ENCODE peak calls at places on chromosome 17, in five cellular contexts. V is tibial artery, T is neural progenitor cell, S is progenitor cell of endocrine pancreas, G is transverse colon. H is an unnamed sample.

GRCh38 chr17:77666881-77667395 is 291.6 kb upstream of the TNRC6C start:
- DNase-seq in V (no peak), T (no peak), S (no peak), G (peak), H (peak)

GRCh38 chr17:12995106-12995895 is 22.5 kb downstream of the ELAC2 start:
- DNase-seq in V (peak), T (no peak), S (no peak), G (no peak), H (no peak)

GRCh38 chr17:79438045-79438444 is 172.8 kb downstream of the RBFOX3 start:
- DNase-seq in V (no peak), T (no peak), S (no peak), G (no peak), H (no peak)

GRCh38 chr17:40567377-40567776 is 2.1 kb upstream of the CCR7 start:
- DNase-seq in V (no peak), T (no peak), S (no peak), G (no peak), H (no peak)

GRCh38 chr17:34107019-34107418 is 148.1 kb upstream of the CCL2 start:
- DNase-seq in V (no peak), T (no peak), S (no peak), G (no peak), H (no peak)

GRCh38 chr17:81131486-81132196 is 33.7 kb upstream of the PVALEF start:
- DNase-seq in V (no peak), T (no peak), S (no peak), G (peak), H (no peak)

GRCh38 chr17:17499402-17500145 is 3.4 kb upstream of the RASD1 start:
- DNase-seq in V (no peak), T (no peak), S (no peak), G (no peak), H (no peak)

GRCh38 chr17:45102856-45103255 is 29.5 kb downstream of the PLCD3 start:
- DNase-seq in V (no peak), T (no peak), S (no peak), G (no peak), H (no peak)

GRCh38 chr17:27804113-27804512 is 3.8 kb upstream of the NOS2 start:
- DNase-seq in V (no peak), T (peak), S (no peak), G (no peak), H (no peak)

GRCh38 chr17:81550830-81551457 is 1.2 kb downstream of the FAAP100 start:
- DNase-seq in V (peak), T (no peak), S (no peak), G (no peak), H (no peak)

DNA sequence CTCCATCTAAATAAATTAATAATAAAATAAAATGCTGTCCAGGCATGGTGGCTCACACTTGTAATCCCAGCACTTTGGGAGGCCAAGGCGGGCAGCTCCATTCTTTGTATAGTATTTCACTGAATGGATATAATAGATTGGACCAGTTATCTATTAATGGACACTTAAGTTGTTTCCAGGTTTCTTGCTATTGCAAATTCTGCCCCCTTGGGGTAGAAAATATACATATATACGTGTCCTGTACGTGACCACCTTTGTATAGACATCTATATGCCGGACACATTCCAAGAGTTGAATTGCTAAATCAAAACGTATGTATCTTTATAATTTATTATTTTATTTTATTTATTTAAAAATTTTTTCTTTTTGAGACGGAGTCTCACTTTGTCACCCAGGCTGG is 3.9 kb upstream of the EXOC7 start:
- DNase-seq in V (no peak), T (peak), S (no peak), G (no peak), H (no peak)
- TF ChIP-seq CTCF in V (no peak), T (peak), S (peak), G (no peak), H (peak)

GRCh38 chr17:32783602-32784001 is 93.3 kb downstream of the MYO1D start:
- DNase-seq in V (no peak), T (peak), S (no peak), G (no peak), H (no peak)

GRCh38 chr17:32777922-32778321 is 99.0 kb downstream of the MYO1D start:
- DNase-seq in V (no peak), T (no peak), S (no peak), G (no peak), H (no peak)

GRCh38 chr17:32784113-32784512 is 92.8 kb downstream of the MYO1D start:
- DNase-seq in V (no peak), T (no peak), S (no peak), G (no peak), H (no peak)

GRCh38 chr17:32777436-32777835 is 99.5 kb downstream of the MYO1D start:
- DNase-seq in V (no peak), T (no peak), S (no peak), G (no peak), H (no peak)

DNA sequence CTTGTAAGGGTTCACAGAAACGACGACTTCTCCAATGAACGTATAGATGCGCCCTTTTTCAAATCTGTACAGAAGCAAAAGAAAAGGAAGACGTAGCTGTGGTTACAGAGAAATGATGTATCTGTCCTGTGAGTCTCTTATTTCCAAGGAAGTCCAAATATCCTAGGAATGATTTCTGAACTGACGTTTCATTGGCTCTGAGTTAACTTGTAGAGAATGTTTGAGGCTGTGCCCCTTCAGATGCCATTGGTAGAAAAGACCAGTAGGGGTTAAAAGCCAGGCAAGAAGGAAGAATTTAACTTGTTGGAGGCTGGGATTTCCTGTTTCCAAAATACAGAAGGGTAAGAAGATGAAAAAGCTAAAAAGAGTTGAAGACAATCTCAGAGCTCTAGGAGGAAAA is 96.2 kb downstream of the MYO1D start:
- DNase-seq in V (no peak), T (no peak), S (no peak), G (no peak), H (no peak)
- TF ChIP-seq CTCF in V (no peak), T (no peak), S (no peak), G (no peak), H (no peak)

GRCh38 chr17:563646-564045 is 151.0 kb downstream of the VPS53 start:
- DNase-seq in V (no peak), T (no peak), S (no peak), G (no peak), H (no peak)

GRCh38 chr17:561118-561517 is 153.5 kb downstream of the VPS53 start:
- DNase-seq in V (no peak), T (no peak), S (no peak), G (no peak), H (no peak)

GRCh38 chr17:562174-562573 is 152.5 kb downstream of the VPS53 start:
- DNase-seq in V (no peak), T (no peak), S (no peak), G (no peak), H (no peak)

GRCh38 chr17:564526-564925 is 150.1 kb downstream of the VPS53 start:
- DNase-seq in V (no peak), T (no peak), S (no peak), G (no peak), H (no peak)

DNA sequence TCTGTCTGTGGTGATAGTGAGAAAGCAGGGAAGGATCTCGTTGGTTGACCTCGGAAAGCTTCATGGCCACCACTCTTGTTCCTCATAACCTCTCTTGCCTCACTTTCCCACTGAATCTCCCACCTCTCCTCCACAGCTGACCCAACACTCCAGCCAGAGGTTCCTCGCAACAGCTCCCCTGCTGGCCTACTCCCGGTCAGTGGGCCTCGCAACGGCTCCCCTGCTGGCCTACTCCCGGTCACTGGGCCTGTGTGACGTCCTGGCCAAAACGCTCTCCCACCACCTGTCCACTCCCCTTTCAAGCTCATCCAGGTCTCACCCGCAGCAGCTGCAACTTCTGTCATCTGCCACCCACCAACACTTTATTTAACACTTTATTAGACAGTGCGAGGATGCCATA is 149.1 kb downstream of the VPS53 start:
- DNase-seq in V (no peak), T (no peak), S (no peak), G (no peak), H (no peak)
- TF ChIP-seq CTCF in V (no peak), T (peak), S (peak), G (no peak), H (no peak)

GRCh38 chr17:50181601-50182345 is 16.0 kb downstream of the SGCA start:
- DNase-seq in V (no peak), T (no peak), S (no peak), G (no peak), H (no peak)
- TF ChIP-seq CTCF in V (no peak), T (no peak), S (no peak), G (no peak), H (no peak)

GRCh38 chr17:50541402-50541915 is 5.5 kb upstream of the SPATA20 start:
- DNase-seq in V (no peak), T (no peak), S (no peak), G (no peak), H (no peak)
- TF ChIP-seq CTCF in V (no peak), T (no peak), S (no peak), G (no peak), H (no peak)

DNA sequence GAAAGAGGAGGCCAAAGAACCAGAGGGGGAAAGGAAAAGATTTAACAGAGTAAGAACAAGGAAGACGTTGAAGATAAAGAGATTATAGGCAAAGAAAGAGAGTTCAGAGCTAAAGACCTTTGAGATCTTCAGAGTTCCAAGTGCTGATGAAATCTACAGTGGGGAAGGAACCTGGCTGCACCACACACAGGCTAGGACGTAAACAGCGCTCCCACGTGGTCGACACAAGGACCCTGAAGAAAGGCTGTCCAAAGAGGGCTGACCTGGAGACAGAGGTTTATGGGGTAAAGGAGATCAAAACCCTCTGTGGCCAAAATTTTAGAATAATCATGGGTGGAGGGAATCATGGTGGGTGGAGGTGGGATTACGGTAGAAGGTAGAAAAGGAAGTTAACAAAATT is 121.6 kb downstream of the PMP22 start:
- DNase-seq in V (no peak), T (no peak), S (no peak), G (no peak), H (no peak)
- TF ChIP-seq CTCF in V (no peak), T (no peak), S (no peak), G (no peak), H (no peak)

DNA sequence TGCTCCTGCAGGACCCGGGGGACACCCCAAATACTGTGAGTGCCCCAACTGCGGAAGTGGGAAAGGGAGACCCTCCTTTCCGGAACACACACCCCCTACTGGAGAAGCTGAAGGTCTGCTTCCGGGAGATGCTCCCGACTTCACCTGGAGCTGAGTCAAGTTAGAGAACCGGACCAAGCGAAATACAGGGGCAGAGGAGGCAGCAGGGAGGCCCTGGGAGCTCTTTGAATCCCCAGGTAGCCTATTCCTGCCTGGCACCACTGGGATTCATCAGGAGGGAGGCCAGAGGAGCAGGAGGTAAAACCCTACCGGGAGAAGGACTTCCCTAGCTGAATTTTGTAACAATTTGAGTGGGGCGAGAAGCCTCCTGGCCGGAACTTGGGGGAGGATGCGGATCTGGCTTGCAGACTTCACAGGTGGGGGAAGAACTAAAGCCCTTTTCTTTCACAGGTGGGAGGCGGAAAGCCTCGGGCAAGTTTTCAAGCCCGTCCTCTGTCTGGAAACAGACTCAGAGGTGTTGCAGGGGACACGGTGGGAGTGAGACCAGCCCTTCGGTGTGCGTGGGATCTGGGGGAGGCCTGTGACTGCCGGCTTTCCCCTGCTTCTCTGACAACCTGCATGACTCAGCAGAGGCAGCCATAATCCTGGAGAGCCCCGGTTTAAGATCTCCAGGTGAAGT is 22.4 kb upstream of the TEKT1 start:
- DNase-seq in V (no peak), T (peak), S (no peak), G (no peak), H (no peak)
- TF ChIP-seq CTCF in V (no peak), T (peak), S (peak), G (no peak), H (no peak)

DNA sequence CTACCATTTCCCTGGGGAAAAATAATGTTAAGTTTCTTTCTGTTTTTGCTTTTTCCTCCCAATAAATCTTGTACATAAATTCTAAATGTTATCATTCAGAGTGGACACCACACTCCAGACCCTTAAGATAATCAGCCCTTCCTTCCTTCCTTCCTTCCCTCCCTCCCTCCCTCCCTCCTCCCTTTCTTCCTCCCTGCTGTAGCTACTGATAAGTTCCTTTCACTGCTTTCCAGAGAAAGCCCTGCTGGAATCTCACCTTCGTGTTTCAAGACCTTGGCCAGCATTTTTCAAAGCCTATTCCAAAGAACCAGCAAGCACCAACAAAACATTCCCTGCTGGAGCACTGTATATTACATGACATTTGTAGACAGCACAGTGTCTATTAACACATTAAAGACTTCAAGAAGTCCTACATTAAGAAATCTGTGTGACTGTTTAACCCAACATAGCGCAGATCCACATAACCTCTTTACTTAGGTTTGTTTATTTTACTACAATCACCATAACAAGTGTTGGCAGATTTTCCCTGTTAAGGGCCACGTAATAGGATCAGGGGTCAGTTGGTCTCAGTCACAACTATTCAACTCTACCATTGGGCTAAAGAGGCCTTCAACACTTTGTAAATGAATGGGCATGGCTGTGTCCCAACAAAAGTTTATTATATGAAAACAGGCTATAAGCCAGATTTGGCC is 51.5 kb upstream of the ADORA2B start:
- DNase-seq in V (no peak), T (no peak), S (no peak), G (no peak), H (no peak)
- TF ChIP-seq CTCF in V (no peak), T (no peak), S (no peak), G (no peak), H (no peak)

DNA sequence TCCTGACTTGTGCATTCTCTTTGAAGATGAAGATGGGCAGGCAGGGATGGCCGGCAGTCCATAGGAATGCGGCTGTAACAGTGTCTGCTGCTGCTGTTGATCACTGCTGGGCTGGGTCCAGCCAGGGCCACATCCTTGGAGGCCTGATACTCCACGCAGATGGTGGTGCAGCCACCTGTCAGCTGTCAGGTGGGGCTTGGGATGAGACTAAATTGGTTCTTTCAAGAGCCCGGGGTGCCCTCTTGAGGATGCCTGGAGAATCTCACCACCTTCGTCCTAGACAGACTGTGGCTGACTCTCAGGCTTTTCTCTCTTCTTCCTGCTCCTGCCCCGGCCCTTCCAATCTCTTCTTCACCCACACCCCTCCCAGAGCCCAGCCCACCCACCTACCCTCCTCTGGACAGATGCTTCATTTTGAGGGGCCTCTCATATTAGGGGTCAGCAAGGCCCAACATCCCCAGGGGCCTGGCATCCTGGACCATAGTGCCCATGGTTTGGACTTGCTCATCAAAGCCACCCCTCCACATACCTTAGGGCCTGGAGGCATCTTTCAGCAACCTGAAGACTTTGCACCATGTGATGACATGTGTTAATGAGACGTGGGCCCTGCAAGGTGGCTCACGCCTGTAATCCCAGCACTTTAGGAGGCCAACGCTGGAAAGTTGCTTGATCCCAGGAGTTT is 19.1 kb downstream of the OSBPL7 start:
- DNase-seq in V (no peak), T (peak), S (no peak), G (peak), H (no peak)
- TF ChIP-seq CTCF in V (no peak), T (peak), S (peak), G (peak), H (peak)

GRCh38 chr17:43661699-43662431 is at the start of gene MEOX1:
- DNase-seq in V (no peak), T (no peak), S (no peak), G (no peak), H (no peak)

GRCh38 chr17:43663383-43663782 is 1.7 kb upstream of the MEOX1 start:
- DNase-seq in V (no peak), T (no peak), S (no peak), G (no peak), H (no peak)

GRCh38 chr17:43664096-43664495 is 2.4 kb upstream of the MEOX1 start:
- DNase-seq in V (no peak), T (no peak), S (no peak), G (no peak), H (no peak)

GRCh38 chr17:43660816-43661493 is 767 bp downstream of the MEOX1 start:
- DNase-seq in V (no peak), T (no peak), S (no peak), G (no peak), H (no peak)

DNA sequence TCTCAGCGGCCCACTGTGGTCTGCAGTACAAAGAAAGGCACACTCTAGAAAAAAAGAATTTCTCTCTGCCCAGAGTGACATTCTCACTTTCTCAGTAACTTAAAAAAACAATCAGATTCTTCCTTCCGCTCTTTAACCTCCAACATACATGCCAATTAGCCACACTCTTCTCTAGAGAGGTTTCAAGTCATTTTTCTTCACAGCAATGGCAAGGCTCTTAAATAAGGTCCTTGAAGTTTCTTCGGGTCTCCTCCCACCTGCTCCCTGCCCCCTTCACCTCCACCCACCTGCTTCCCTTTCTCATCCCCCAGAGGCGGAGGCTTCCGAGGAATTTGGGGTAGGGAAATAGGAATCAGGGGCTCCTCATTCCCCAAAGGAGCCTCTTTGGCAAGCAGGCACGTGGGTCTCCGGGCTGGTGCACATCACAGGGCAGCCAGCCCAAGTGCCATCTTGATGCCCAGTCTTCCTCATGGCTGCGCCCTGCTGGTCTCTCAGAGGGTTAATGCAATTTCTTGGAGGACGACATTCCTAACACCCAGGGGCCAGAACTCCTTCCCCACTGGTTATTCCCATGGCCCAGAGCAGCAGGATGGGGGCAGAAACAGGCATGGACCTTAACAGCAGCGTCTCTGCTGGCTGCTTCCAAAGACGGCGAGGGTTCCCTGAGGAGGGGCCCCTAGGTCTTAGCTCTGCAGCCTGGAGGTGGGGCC is 865 bp upstream of the MEOX1 start:
- DNase-seq in V (no peak), T (no peak), S (no peak), G (no peak), H (no peak)
- TF ChIP-seq CTCF in V (no peak), T (no peak), S (no peak), G (no peak), H (no peak)

H was measured in natural killer cell.